ENCODE peak calls at places on chromosomes 6 and 20, in nine cellular contexts. V, C, F, S, J, M, T, Y and X are unnamed samples. For H3K4me1, the result is how much of the 10 kb centered on the place peaks cover.

GRCh38 chr6:151285121-151285520 is 45.4 kb downstream of the AKAP12 start:
- DNase-seq in C (no peak), J (peak), S (no peak), Y (no peak), F (no peak), V (no peak), T (peak), M (no peak), X (no peak)

GRCh38 chr6:141261016-141261671 is 871.6 kb upstream of the GJE1 start:
- DNase-seq in Y (no peak), M (no peak), C (no peak), F (no peak), T (no peak), S (no peak), V (no peak), J (no peak), X (peak)

GRCh38 chr6:6843057-6843627 is 254.6 kb downstream of the LY86 start:
- DNase-seq in T (no peak), F (no peak), C (no peak), J (peak), M (no peak), S (no peak), Y (no peak), V (peak), X (no peak)

GRCh38 chr6:20137837-20138236 is 74.4 kb downstream of the MBOAT1 start:
- DNase-seq in T (no peak), V (no peak), J (no peak), C (no peak), S (no peak), Y (no peak), F (no peak), M (no peak), X (no peak)

GRCh38 chr20:51497542-51498467 is 44.7 kb downstream of the NFATC2 start:
- DNase-seq in F (peak), V (no peak), T (peak), Y (peak), J (peak), M (peak), C (no peak), S (no peak), X (peak)

GRCh38 chr6:142871910-142872331 is 73.1 kb downstream of the HIVEP2 start:
- DNase-seq in T (no peak), S (peak), M (peak), F (no peak), Y (peak), V (no peak), C (no peak), J (peak), X (peak)

GRCh38 chr6:8329592-8329991 is 105.8 kb downstream of the SLC35B3 start:
- DNase-seq in F (no peak), V (no peak), M (no peak), T (no peak), Y (no peak), J (no peak), C (no peak), S (no peak), X (no peak)

GRCh38 chr20:5504061-5504739 is 187.4 kb upstream of the PROKR2 start:
- DNase-seq in F (no peak), V (no peak), S (peak), C (peak), M (no peak), T (peak), J (peak), Y (no peak), X (peak)

GRCh38 chr6:139308936-139309603 is 17.3 kb upstream of the TXLNB start:
- DNase-seq in M (no peak), T (peak), C (peak), S (no peak), J (peak), V (no peak), Y (no peak), F (no peak), X (no peak)

GRCh38 chr6:32825966-32826365 is 9.2 kb upstream of the HLA-DOB start:
- DNase-seq in Y (no peak), F (no peak), T (no peak), J (peak), V (peak), M (no peak), C (no peak), S (no peak), X (no peak)

GRCh38 chr20:63700199-63701050 is 4.0 kb downstream of the TNFRSF6B start:
- DNase-seq in F (no peak), Y (no peak), C (peak), T (no peak), S (no peak), M (no peak), J (no peak), V (no peak), X (no peak)

GRCh38 chr20:4266183-4266582 is 250.8 kb upstream of the RNF24 start:
- DNase-seq in T (no peak), F (no peak), J (no peak), C (no peak), V (no peak), S (no peak), M (no peak), Y (no peak), X (no peak)

GRCh38 chr6:54191460-54191859 is 80.2 kb downstream of the MLIP start:
- DNase-seq in M (no peak), S (no peak), Y (no peak), T (no peak), C (no peak), J (peak), V (peak), F (no peak), X (no peak)

GRCh38 chr6:54084234-54084633 is 27.0 kb upstream of the MLIP start:
- DNase-seq in C (no peak), V (no peak), M (no peak), Y (no peak), J (no peak), F (no peak), T (no peak), S (no peak), X (no peak)

GRCh38 chr6:35475573-35475972 is 7.4 kb downstream of the RPL10A start:
- DNase-seq in S (no peak), M (no peak), Y (no peak), T (no peak), F (no peak), V (no peak), J (no peak), C (no peak), X (no peak)

GRCh38 chr20:20407891-20408805 is 40.2 kb downstream of the INSM1 start:
- DNase-seq in M (no peak), Y (no peak), T (no peak), J (peak), S (no peak), C (no peak), V (peak), F (no peak), X (no peak)

GRCh38 chr20:63360850-63361497 is at the start of gene CHRNA4:
- DNase-seq in C (no peak), T (no peak), M (no peak), F (no peak), V (no peak), J (no peak), S (no peak), Y (no peak), X (peak)

GRCh38 chr20:36267605-36268500 is 31.6 kb downstream of the AAR2 start:
- DNase-seq in Y (no peak), C (peak), J (no peak), V (no peak), M (no peak), T (no peak), S (no peak), F (no peak), X (no peak)

GRCh38 chr6:32413427-32414047 is 6.6 kb upstream of the BTNL2 start:
- DNase-seq in Y (peak), J (peak), T (peak), S (peak), C (peak), F (peak), M (peak), V (peak), X (peak)

GRCh38 chr6:84685983-84686584 is 78.3 kb downstream of the TBX18 start:
- DNase-seq in S (no peak), F (peak), J (no peak), C (no peak), Y (no peak), T (no peak), V (peak), M (no peak), X (no peak)

GRCh38 chr6:167056370-167056769 is 57.2 kb downstream of the CEP43 start:
- DNase-seq in M (no peak), T (no peak), S (no peak), J (peak), V (no peak), C (no peak), Y (no peak), F (peak), X (no peak)

GRCh38 chr6:11412011-11412424 is 125.5 kb upstream of the TMEM170B start:
- DNase-seq in C (no peak), T (no peak), F (no peak), Y (no peak), M (no peak), S (no peak), J (peak), V (peak), X (no peak)

GRCh38 chr20:5844063-5844681 is 94.0 kb downstream of the SHLD1 start:
- DNase-seq in V (no peak), S (no peak), M (no peak), F (no peak), C (no peak), T (no peak), Y (no peak), J (no peak), X (no peak)

GRCh38 chr6:164861964-164862363 is 447.4 kb downstream of the C6orf118 start:
- DNase-seq in S (no peak), C (no peak), T (no peak), F (no peak), V (no peak), Y (no peak), J (no peak), M (no peak), X (no peak)

GRCh38 chr6:296151-297122 is 4.2 kb downstream of the DUSP22 start:
- DNase-seq in V (no peak), T (no peak), J (peak), M (peak), S (peak), F (peak), C (peak), Y (peak), X (peak)

GRCh38 chr6:106510090-106510970 is 119.0 kb downstream of the RTN4IP1 start:
- DNase-seq in J (peak), C (peak), Y (peak), M (peak), S (no peak), F (peak), V (peak), T (peak), X (peak)

GRCh38 chr6:111736005-111736607 is 130.4 kb upstream of the TRAF3IP2 start:
- DNase-seq in S (no peak), Y (no peak), M (no peak), F (no peak), V (no peak), T (no peak), J (no peak), C (no peak), X (no peak)

DNA sequence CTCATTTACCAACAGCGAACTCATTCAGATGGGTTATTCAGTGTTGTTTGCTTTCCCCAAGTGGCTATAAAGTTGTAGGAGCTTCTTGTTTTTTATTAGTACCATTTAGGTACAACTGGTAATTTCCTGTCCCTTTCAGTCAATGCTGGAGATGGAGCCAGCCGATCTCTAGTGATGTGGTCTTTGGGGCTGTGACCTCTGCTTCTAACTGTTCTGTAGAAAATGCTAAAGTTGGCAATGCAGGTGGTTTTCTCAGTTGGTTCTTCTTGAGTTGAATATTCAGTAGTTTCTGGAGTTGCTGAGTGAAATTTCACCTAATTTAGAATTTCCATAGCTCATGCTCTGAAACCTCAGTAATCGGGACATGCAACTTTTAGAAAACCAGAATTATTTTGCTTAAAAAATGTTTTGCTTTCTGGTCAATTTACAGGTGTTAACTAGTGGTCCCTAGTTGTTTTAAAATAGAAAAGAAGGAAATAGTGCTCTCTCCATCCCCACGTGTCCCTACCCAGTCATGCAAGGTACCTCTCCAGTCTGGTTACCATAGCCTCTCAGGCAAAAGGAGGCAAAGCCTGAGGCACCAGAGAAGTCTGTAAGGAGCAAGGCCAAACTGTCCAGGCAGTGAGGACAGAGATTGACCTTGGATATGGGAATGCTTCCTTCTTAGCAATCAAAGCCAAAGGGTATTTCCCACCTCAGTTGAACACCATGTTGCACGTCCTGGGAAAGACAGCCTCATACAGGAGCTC is 27.3 kb upstream of the GABRR1 start:
- DNase-seq in C (no peak), Y (no peak), S (no peak), T (no peak), J (no peak), F (peak), V (no peak), M (no peak), X (no peak)
- H3K4me1 ChIP-seq in C (under half), Y (under half), S (under half), T (under half), J (under half), F (under half), V (under half), M (under half), X (under half)

GRCh38 chr6:40997256-40997957 is 41.6 kb downstream of the UNC5CL start:
- DNase-seq in J (peak), C (no peak), Y (no peak), F (no peak), V (peak), S (peak), M (no peak), T (no peak), X (no peak)
- H3K27ac ChIP-seq in J (peak), C (peak), Y (no peak), F (no peak), V (peak), S (peak), M (no peak), T (peak), X (peak)

GRCh38 chr6:13712485-13712990 is 903 bp upstream of the RANBP9 start:
- DNase-seq in S (no peak), J (peak), T (no peak), M (no peak), F (peak), Y (no peak), C (no peak), V (no peak), X (no peak)

GRCh38 chr6:13709698-13710551 is 1.7 kb downstream of the RANBP9 start:
- DNase-seq in J (peak), T (no peak), S (no peak), V (peak), F (peak), Y (no peak), M (peak), C (no peak), X (no peak)

GRCh38 chr6:13711726-13712484 is at the start of gene RANBP9:
- DNase-seq in M (peak), C (peak), Y (peak), V (peak), T (peak), S (peak), J (peak), F (peak), X (peak)

GRCh38 chr6:13710552-13711383 is 867 bp downstream of the RANBP9 start:
- DNase-seq in T (no peak), Y (peak), V (peak), S (no peak), M (peak), J (no peak), F (peak), C (no peak), X (peak)

DNA sequence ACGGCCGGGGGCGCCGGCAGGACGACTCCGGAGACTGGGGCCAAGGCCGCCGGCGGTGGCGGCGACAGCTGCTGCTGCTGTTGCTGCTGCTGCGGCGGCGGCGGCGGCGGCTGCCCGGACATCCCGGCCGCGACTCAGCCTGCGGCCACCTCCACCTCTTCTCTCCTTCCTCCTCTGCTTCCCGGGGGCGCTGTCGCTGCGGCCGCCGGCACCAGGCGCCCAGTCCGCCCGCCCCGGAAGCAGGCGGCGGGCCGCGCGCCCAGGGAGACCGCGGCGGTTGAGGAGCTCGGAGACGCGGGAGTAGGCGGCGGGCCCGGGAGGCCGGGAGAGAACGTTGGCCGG is 280 bp downstream of the RANBP9 start:
- DNase-seq in C (no peak), M (no peak), V (peak), J (no peak), T (no peak), F (peak), Y (peak), S (no peak), X (peak)
- H3K4me1 ChIP-seq in C (under half), M (under half), V (under half), J (under half), T (under half), F (under half), Y (under half), S (under half), X (under half)

GRCh38 chr20:62236200-62236599 is 2.1 kb upstream of the OSBPL2 start:
- DNase-seq in V (no peak), F (no peak), C (no peak), T (no peak), S (no peak), M (no peak), J (no peak), Y (no peak), X (no peak)
- H3K27ac ChIP-seq in V (no peak), F (no peak), C (no peak), T (no peak), S (peak), M (no peak), J (no peak), Y (no peak), X (peak)

GRCh38 chr20:25016471-25016870 is 23.9 kb upstream of the APMAP start:
- DNase-seq in V (no peak), F (no peak), Y (no peak), J (no peak), T (no peak), S (no peak), C (peak), M (no peak), X (no peak)
- H3K4me1 ChIP-seq in V (under half), F (under half), Y (under half), J (under half), T (under half), S (under half), C (under half), M (under half), X (under half)

GRCh38 chr6:125074120-125074519 is 79.5 kb upstream of the TPD52L1 start:
- DNase-seq in C (no peak), V (no peak), M (no peak), T (no peak), Y (no peak), F (no peak), J (no peak), S (no peak), X (no peak)

GRCh38 chr6:125077453-125077852 is 76.1 kb upstream of the TPD52L1 start:
- DNase-seq in C (no peak), J (peak), V (peak), S (no peak), F (no peak), T (no peak), M (no peak), Y (no peak), X (no peak)

GRCh38 chr6:125076482-125076742 is 77.2 kb upstream of the TPD52L1 start:
- DNase-seq in C (no peak), J (no peak), F (no peak), V (no peak), S (no peak), T (no peak), M (no peak), Y (no peak), X (no peak)

GRCh38 chr6:125073071-125073470 is 80.5 kb upstream of the TPD52L1 start:
- DNase-seq in T (no peak), Y (no peak), F (no peak), V (no peak), C (no peak), M (no peak), J (no peak), S (no peak), X (no peak)

GRCh38 chr6:125075741-125076481 is 77.7 kb upstream of the TPD52L1 start:
- DNase-seq in S (no peak), M (no peak), Y (no peak), C (no peak), J (no peak), F (no peak), T (no peak), V (no peak), X (no peak)
- H3K27ac ChIP-seq in S (no peak), M (no peak), Y (no peak), C (no peak), J (peak), F (no peak), T (no peak), V (no peak), X (no peak)

GRCh38 chr6:107531868-107532267 is 42.0 kb downstream of the SOBP start:
- DNase-seq in F (no peak), T (no peak), M (no peak), S (no peak), V (no peak), Y (no peak), C (no peak), J (no peak), X (no peak)
- H3K4me1 ChIP-seq in F (half or more), T (under half), M (under half), S (under half), V (under half), Y (under half), C (under half), J (under half), X (under half)

DNA sequence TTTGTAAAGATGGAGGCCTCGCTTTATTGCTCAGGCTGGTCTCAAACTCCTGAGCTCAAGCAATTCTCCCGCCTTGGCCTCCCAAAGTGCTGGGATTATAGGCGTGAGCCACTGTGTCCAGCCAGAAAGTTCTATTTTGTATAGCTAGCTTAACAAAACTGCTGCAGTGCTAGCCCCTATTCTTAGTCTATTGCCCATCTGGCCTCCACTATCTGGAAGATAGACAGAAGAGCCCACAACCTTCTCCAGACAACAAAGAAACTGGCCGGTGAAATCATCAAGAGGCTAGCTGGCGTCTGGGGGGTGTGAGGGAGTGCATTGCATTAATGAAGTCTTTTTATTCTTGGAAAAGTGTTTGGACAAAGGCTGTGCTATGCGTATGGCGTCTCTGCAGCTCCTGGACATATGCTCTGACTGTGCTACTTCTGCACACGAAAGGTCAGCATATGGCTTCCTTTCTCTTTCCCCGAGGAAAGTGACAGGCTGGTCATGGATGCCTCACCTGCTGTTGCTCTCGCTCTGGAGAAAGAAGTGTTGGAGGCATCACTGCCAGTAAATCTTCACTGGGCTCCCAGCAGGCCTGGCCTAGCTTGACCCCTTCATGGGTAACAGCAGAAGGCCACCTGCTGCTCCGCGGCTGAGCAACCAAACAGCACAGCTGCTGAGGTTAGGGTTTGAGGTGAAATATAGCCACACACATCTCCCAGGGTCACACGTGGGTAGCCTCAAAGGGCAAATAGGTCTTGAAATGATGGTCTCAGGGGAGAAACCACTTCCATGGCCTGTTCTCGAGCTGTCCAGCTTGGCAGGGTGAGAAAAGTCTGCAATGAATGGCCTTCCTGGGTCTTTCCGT is 95.1 kb upstream of the IYD start:
- DNase-seq in F (peak), T (no peak), S (no peak), M (no peak), J (no peak), Y (no peak), C (no peak), V (no peak), X (no peak)
- H3K27ac ChIP-seq in F (peak), T (no peak), S (no peak), M (no peak), J (peak), Y (no peak), C (no peak), V (no peak), X (no peak)